ENCODE peak calls at places on chromosomes 7 and 10, in nine cellular contexts. H is nephron progenitor cell, E is stomach, R is GM13977, P is dorsolateral prefrontal cortex, C is transverse colon, D is fibroblast of lung, Q is body of pancreas, M is spleen. G is an unnamed sample.

GRCh38 chr7:19239951-19240350 is 94.7 kb upstream of the FERD3L start:
- DNase-seq in H (no peak), E (no peak), R (no peak), P (no peak), C (no peak), D (no peak), Q (no peak), M (no peak), G (no peak)

GRCh38 chr10:79026341-79026761 is 42.4 kb upstream of the ZMIZ1 start:
- DNase-seq in H (no peak), E (no peak), R (no peak), P (no peak), C (no peak), D (no peak), Q (no peak), M (peak), G (no peak)

GRCh38 chr10:6445671-6446278 is 134.3 kb downstream of the PRKCQ start:
- DNase-seq in H (peak), E (peak), R (peak), P (peak), C (peak), D (peak), Q (no peak), M (peak), G (peak)

GRCh38 chr7:102182016-102182415 is 104.7 kb upstream of the SH2B2 start:
- DNase-seq in H (no peak), E (no peak), R (no peak), P (no peak), C (no peak), D (no peak), Q (no peak), M (no peak), G (no peak)

GRCh38 chr7:132518102-132518838 is 58.0 kb downstream of the PLXNA4 start:
- DNase-seq in H (peak), E (no peak), R (peak), P (no peak), C (no peak), D (no peak), Q (no peak), M (no peak), G (peak)

GRCh38 chr10:123287594-123288247 is 133.5 kb downstream of the BUB3 start:
- DNase-seq in H (no peak), E (no peak), R (peak), P (no peak), C (no peak), D (no peak), Q (no peak), M (no peak), G (peak)

GRCh38 chr10:52956451-52956850 is 183.9 kb upstream of the MBL2 start:
- DNase-seq in H (no peak), E (no peak), R (no peak), P (no peak), C (no peak), D (no peak), Q (no peak), M (no peak), G (no peak)

GRCh38 chr10:124701435-124701834 is 42.7 kb downstream of the FAM53B start:
- DNase-seq in H (no peak), E (peak), R (no peak), P (peak), C (peak), D (peak), Q (peak), M (peak), G (no peak)

GRCh38 chr7:87475359-87476178 is at the start of gene ABCB4:
- DNase-seq in H (peak), E (no peak), R (peak), P (no peak), C (peak), D (no peak), Q (no peak), M (peak), G (peak)

GRCh38 chr10:964988-965417 is 23.2 kb upstream of the GTPBP4 start:
- DNase-seq in H (no peak), E (no peak), R (no peak), P (no peak), C (no peak), D (no peak), Q (no peak), M (no peak), G (no peak)

GRCh38 chr10:105149371-105149871 is 508.3 kb downstream of the SORCS3 start:
- DNase-seq in H (no peak), E (no peak), R (no peak), P (no peak), C (no peak), D (no peak), Q (no peak), M (no peak), G (no peak)

GRCh38 chr7:74006451-74007259 is 21.3 kb upstream of the ELN start:
- DNase-seq in H (no peak), E (peak), R (no peak), P (no peak), C (no peak), D (no peak), Q (no peak), M (no peak), G (no peak)

GRCh38 chr10:133124357-133125211 is 35.4 kb upstream of the KNDC1 start:
- DNase-seq in H (peak), E (peak), R (peak), P (peak), C (peak), D (no peak), Q (peak), M (peak), G (peak)

GRCh38 chr7:4931932-4932331 is 27.1 kb downstream of the MMD2 start:
- DNase-seq in H (peak), E (peak), R (no peak), P (peak), C (peak), D (no peak), Q (peak), M (no peak), G (no peak)

GRCh38 chr7:117837841-117838240 is 35.4 kb downstream of the CTTNBP2 start:
- DNase-seq in H (no peak), E (no peak), R (no peak), P (no peak), C (no peak), D (no peak), Q (no peak), M (no peak), G (no peak)

GRCh38 chr7:117839507-117839906 is 33.7 kb downstream of the CTTNBP2 start:
- DNase-seq in H (no peak), E (no peak), R (no peak), P (no peak), C (no peak), D (no peak), Q (no peak), M (no peak), G (no peak)

GRCh38 chr7:117830422-117830954 is 42.8 kb downstream of the CTTNBP2 start:
- DNase-seq in H (no peak), E (no peak), R (no peak), P (no peak), C (peak), D (no peak), Q (no peak), M (no peak), G (no peak)

GRCh38 chr7:117829450-117829849 is 43.8 kb downstream of the CTTNBP2 start:
- DNase-seq in H (no peak), E (no peak), R (no peak), P (no peak), C (no peak), D (no peak), Q (no peak), M (no peak), G (no peak)

GRCh38 chr7:117834983-117835664 is 38.1 kb downstream of the CTTNBP2 start:
- DNase-seq in H (no peak), E (no peak), R (no peak), P (no peak), C (no peak), D (no peak), Q (no peak), M (no peak), G (no peak)
- TF ChIP-seq CTCF in H (no peak), E (no peak), R (no peak), P (no peak), C (no peak), D (no peak), Q (no peak), M (no peak), G (no peak)

GRCh38 chr10:113616244-113617074 is 47.4 kb downstream of the NRAP start:
- DNase-seq in H (peak), E (no peak), R (no peak), P (no peak), C (no peak), D (no peak), Q (no peak), M (no peak), G (no peak)
- TF ChIP-seq CTCF in H (peak), E (no peak), R (peak), P (peak), C (peak), D (peak), Q (peak), M (no peak), G (no peak)

DNA sequence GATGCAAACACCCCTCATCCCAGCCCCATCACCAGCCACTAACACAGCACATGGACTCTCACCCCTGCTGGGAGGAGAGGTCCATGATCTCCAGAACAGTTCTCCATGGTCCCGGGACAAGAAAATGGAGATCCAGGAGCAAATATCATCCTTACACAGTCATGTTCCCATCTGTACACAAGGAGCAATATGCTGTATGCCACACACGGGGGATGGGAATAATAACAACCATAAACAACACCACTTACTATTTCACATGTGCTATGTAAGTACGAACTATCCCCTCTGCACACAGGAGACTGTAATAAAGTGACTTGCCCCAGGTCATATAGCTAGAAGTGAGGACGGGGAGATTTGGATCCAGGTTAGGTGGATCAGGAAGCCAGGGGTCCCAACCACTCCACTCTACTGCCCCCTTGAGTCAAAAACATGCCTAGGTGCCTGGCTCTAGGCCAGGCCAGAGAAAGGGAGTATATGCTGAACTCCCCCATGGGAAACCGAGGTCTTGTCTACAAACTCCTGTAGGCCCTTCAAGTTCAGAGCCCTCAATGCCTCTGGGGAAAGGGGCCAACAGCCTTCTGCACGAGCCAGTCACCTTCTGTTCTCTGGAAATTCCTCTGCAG is 34.1 kb downstream of the LRRC20 start:
- DNase-seq in H (peak), E (peak), R (no peak), P (no peak), C (no peak), D (peak), Q (peak), M (peak), G (no peak)
- TF ChIP-seq CTCF in H (peak), E (no peak), R (peak), P (peak), C (peak), D (peak), Q (peak), M (peak), G (peak)

GRCh38 chr10:77308084-77308732 is 329.4 kb downstream of the KCNMA1 start:
- DNase-seq in H (no peak), E (no peak), R (no peak), P (no peak), C (no peak), D (no peak), Q (no peak), M (no peak), G (no peak)
- TF ChIP-seq CTCF in H (no peak), E (no peak), R (no peak), P (no peak), C (no peak), D (no peak), Q (no peak), M (no peak), G (no peak)

GRCh38 chr10:83917519-83918506 is 221.5 kb upstream of the GHITM start:
- DNase-seq in H (peak), E (no peak), R (peak), P (peak), C (peak), D (no peak), Q (no peak), M (no peak), G (peak)
- TF ChIP-seq CTCF in H (peak), E (no peak), R (peak), P (no peak), C (peak), D (no peak), Q (peak), M (no peak), G (peak)

DNA sequence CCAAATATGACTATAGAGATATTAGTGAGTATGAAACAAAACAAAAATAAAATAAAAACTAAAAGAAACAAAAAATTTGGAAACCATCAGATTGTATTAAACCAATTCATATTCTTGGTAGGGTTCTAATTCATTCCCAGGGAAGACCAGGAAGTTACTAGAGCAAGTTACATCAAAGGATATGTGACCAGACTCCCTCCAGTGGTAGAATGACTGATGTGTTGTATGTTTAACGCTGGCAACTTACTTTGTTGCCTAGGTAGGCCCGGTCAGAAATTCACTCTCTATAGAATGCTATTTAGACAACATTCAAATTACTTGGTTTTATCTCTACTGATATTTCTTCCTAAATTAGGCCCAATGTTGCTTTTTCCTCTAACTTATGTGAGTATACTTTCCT is 5.2 kb downstream of the PHYHIPL start:
- DNase-seq in H (no peak), E (no peak), R (peak), P (no peak), C (no peak), D (peak), Q (peak), M (no peak), G (peak)
- TF ChIP-seq CTCF in H (peak), E (no peak), R (peak), P (peak), C (peak), D (peak), Q (peak), M (peak), G (peak)